ENCODE peak calls at places on chromosomes 3 and 15, in eight cellular contexts. One of them, this sample, is unnamed.
A peak's percentile ranks its signal among the peaks of the same experiment; 100 is the strongest.

GRCh38 chr3:133573054-133573628 is 345 bp upstream of the CDV3 start:
- DNase-seq in vagina: peak; percentile 100
- DNase-seq in brain microvascular endothelial cell: peak; percentile 100
- DNase-seq in neural progenitor cell: peak; percentile 100
- DNase-seq in lower lobe of right lung: peak; percentile 100
- DNase-seq in transverse colon: peak; percentile 100
- DNase-seq in dorsolateral prefrontal cortex: peak; percentile 100
- DNase-seq in upper lobe of left lung: peak; percentile 100
- DNase-seq in this sample: peak; percentile 100

GRCh38 chr3:178120367-178120766 is 415.9 kb upstream of the KCNMB2 start:
- DNase-seq in dorsolateral prefrontal cortex: no peak
- DNase-seq in lower lobe of right lung: no peak
- DNase-seq in upper lobe of left lung: no peak
- DNase-seq in neural progenitor cell: no peak
- DNase-seq in vagina: no peak
- DNase-seq in transverse colon: no peak
- DNase-seq in brain microvascular endothelial cell: peak; percentile 5
- DNase-seq in this sample: no peak

GRCh38 chr3:37985637-37986320 is 4.8 kb upstream of the VILL start:
- DNase-seq in brain microvascular endothelial cell: no peak
- DNase-seq in vagina: no peak
- DNase-seq in neural progenitor cell: no peak
- DNase-seq in dorsolateral prefrontal cortex: peak; percentile 74
- DNase-seq in upper lobe of left lung: peak; percentile 85
- DNase-seq in transverse colon: peak; percentile 83
- DNase-seq in lower lobe of right lung: peak; percentile 53
- DNase-seq in this sample: no peak

GRCh38 chr3:71725279-71725991 is at the start of gene EIF4E3:
- DNase-seq in transverse colon: peak; percentile 42
- DNase-seq in brain microvascular endothelial cell: no peak
- DNase-seq in upper lobe of left lung: peak; percentile 47
- DNase-seq in lower lobe of right lung: peak; percentile 60
- DNase-seq in dorsolateral prefrontal cortex: no peak
- DNase-seq in vagina: no peak
- DNase-seq in neural progenitor cell: peak; percentile 81
- DNase-seq in this sample: no peak

GRCh38 chr15:52492132-52492531 is 36.5 kb downstream of the MYO5A start:
- DNase-seq in brain microvascular endothelial cell: no peak
- DNase-seq in dorsolateral prefrontal cortex: no peak
- DNase-seq in upper lobe of left lung: no peak
- DNase-seq in transverse colon: no peak
- DNase-seq in lower lobe of right lung: no peak
- DNase-seq in vagina: no peak
- DNase-seq in neural progenitor cell: no peak
- DNase-seq in this sample: no peak

GRCh38 chr15:56734013-56734625 is 810 bp upstream of the ZNF280D start:
- DNase-seq in neural progenitor cell: no peak
- DNase-seq in lower lobe of right lung: no peak
- DNase-seq in brain microvascular endothelial cell: no peak
- DNase-seq in dorsolateral prefrontal cortex: no peak
- DNase-seq in vagina: no peak
- DNase-seq in transverse colon: no peak
- DNase-seq in upper lobe of left lung: no peak
- DNase-seq in this sample: no peak

GRCh38 chr15:90870354-90871096 is 2.1 kb downstream of the FURIN start:
- DNase-seq in brain microvascular endothelial cell: peak; percentile 14
- DNase-seq in lower lobe of right lung: no peak
- DNase-seq in neural progenitor cell: no peak
- DNase-seq in transverse colon: no peak
- DNase-seq in dorsolateral prefrontal cortex: no peak
- DNase-seq in upper lobe of left lung: no peak
- DNase-seq in vagina: no peak
- DNase-seq in this sample: no peak

GRCh38 chr3:4687167-4687566 is 194.0 kb downstream of the ITPR1 start:
- DNase-seq in transverse colon: no peak
- DNase-seq in brain microvascular endothelial cell: no peak
- DNase-seq in dorsolateral prefrontal cortex: no peak
- DNase-seq in lower lobe of right lung: no peak
- DNase-seq in upper lobe of left lung: no peak
- DNase-seq in vagina: no peak
- DNase-seq in neural progenitor cell: peak; percentile 6
- DNase-seq in this sample: no peak

GRCh38 chr3:128804017-128804816 is 75.2 kb upstream of the ACAD9 start:
- DNase-seq in upper lobe of left lung: no peak
- DNase-seq in dorsolateral prefrontal cortex: no peak
- DNase-seq in neural progenitor cell: no peak
- DNase-seq in transverse colon: no peak
- DNase-seq in vagina: no peak
- DNase-seq in lower lobe of right lung: no peak
- DNase-seq in brain microvascular endothelial cell: peak; percentile 23
- DNase-seq in this sample: peak; percentile 71

GRCh38 chr3:125145751-125146475 is 66.6 kb downstream of the SLC12A8 start:
- DNase-seq in dorsolateral prefrontal cortex: no peak
- DNase-seq in neural progenitor cell: no peak
- DNase-seq in brain microvascular endothelial cell: no peak
- DNase-seq in upper lobe of left lung: no peak
- DNase-seq in lower lobe of right lung: no peak
- DNase-seq in vagina: no peak
- DNase-seq in transverse colon: no peak
- DNase-seq in this sample: no peak
- H3K27me3 ChIP-seq in dorsolateral prefrontal cortex: no peaks in the 10 kb centered on the region
- H3K27me3 ChIP-seq in neural progenitor cell: peaks cover 22% of the 10 kb centered on the region
- H3K27me3 ChIP-seq in brain microvascular endothelial cell: no peaks in the 10 kb centered on the region
- H3K27me3 ChIP-seq in upper lobe of left lung: no peaks in the 10 kb centered on the region
- H3K27me3 ChIP-seq in lower lobe of right lung: no peaks in the 10 kb centered on the region
- H3K27me3 ChIP-seq in vagina: no peaks in the 10 kb centered on the region
- H3K27me3 ChIP-seq in transverse colon: no peaks in the 10 kb centered on the region
- H3K27me3 ChIP-seq in this sample: no peaks in the 10 kb centered on the region

GRCh38 chr3:194633349-194634004 is at the start of gene TMEM44:
- DNase-seq in neural progenitor cell: peak; percentile 94
- DNase-seq in brain microvascular endothelial cell: peak; percentile 60
- DNase-seq in dorsolateral prefrontal cortex: no peak
- DNase-seq in vagina: no peak
- DNase-seq in lower lobe of right lung: peak; percentile 82
- DNase-seq in transverse colon: peak; percentile 90
- DNase-seq in upper lobe of left lung: peak; percentile 74
- DNase-seq in this sample: peak; percentile 88
- TF ChIP-seq CTCF in neural progenitor cell: peak; percentile 70
- TF ChIP-seq CTCF in brain microvascular endothelial cell: peak; percentile 48
- TF ChIP-seq CTCF in dorsolateral prefrontal cortex: peak; percentile 65
- TF ChIP-seq CTCF in vagina: peak; percentile 41
- TF ChIP-seq CTCF in lower lobe of right lung: peak; percentile 59
- TF ChIP-seq CTCF in transverse colon: peak; percentile 46
- TF ChIP-seq CTCF in upper lobe of left lung: peak; percentile 91
- TF ChIP-seq CTCF in this sample: peak; percentile 24

GRCh38 chr3:158109295-158109803 is 540 bp upstream of the RSRC1 start:
- DNase-seq in brain microvascular endothelial cell: no peak
- DNase-seq in transverse colon: no peak
- DNase-seq in neural progenitor cell: peak; percentile 39
- DNase-seq in vagina: no peak
- DNase-seq in dorsolateral prefrontal cortex: no peak
- DNase-seq in upper lobe of left lung: no peak
- DNase-seq in lower lobe of right lung: no peak
- DNase-seq in this sample: no peak
- H3K27me3 ChIP-seq in brain microvascular endothelial cell: peaks cover 38% of the 10 kb centered on the region
- H3K27me3 ChIP-seq in transverse colon: peaks cover 52% of the 10 kb centered on the region
- H3K27me3 ChIP-seq in neural progenitor cell: peaks cover 54% of the 10 kb centered on the region
- H3K27me3 ChIP-seq in vagina: peaks cover 12% of the 10 kb centered on the region
- H3K27me3 ChIP-seq in dorsolateral prefrontal cortex: peaks cover 40% of the 10 kb centered on the region
- H3K27me3 ChIP-seq in upper lobe of left lung: peaks cover 14% of the 10 kb centered on the region
- H3K27me3 ChIP-seq in lower lobe of right lung: peaks cover 49% of the 10 kb centered on the region
- H3K27me3 ChIP-seq in this sample: no peaks in the 10 kb centered on the region

GRCh38 chr3:36815375-36815774 is 51.0 kb upstream of the DCLK3 start:
- DNase-seq in neural progenitor cell: no peak
- DNase-seq in dorsolateral prefrontal cortex: no peak
- DNase-seq in transverse colon: no peak
- DNase-seq in vagina: no peak
- DNase-seq in upper lobe of left lung: no peak
- DNase-seq in lower lobe of right lung: no peak
- DNase-seq in brain microvascular endothelial cell: no peak
- DNase-seq in this sample: no peak

GRCh38 chr3:36813320-36813719 is 49.0 kb upstream of the DCLK3 start:
- DNase-seq in vagina: no peak
- DNase-seq in neural progenitor cell: no peak
- DNase-seq in transverse colon: no peak
- DNase-seq in upper lobe of left lung: no peak
- DNase-seq in lower lobe of right lung: no peak
- DNase-seq in brain microvascular endothelial cell: no peak
- DNase-seq in dorsolateral prefrontal cortex: peak; percentile 71
- DNase-seq in this sample: no peak

GRCh38 chr3:36814071-36814717 is 49.8 kb upstream of the DCLK3 start:
- DNase-seq in vagina: no peak
- DNase-seq in transverse colon: no peak
- DNase-seq in lower lobe of right lung: no peak
- DNase-seq in brain microvascular endothelial cell: no peak
- DNase-seq in upper lobe of left lung: no peak
- DNase-seq in neural progenitor cell: no peak
- DNase-seq in dorsolateral prefrontal cortex: peak; percentile 67
- DNase-seq in this sample: no peak

GRCh38 chr3:36812240-36812639 is 47.9 kb upstream of the DCLK3 start:
- DNase-seq in vagina: no peak
- DNase-seq in neural progenitor cell: no peak
- DNase-seq in transverse colon: no peak
- DNase-seq in brain microvascular endothelial cell: no peak
- DNase-seq in lower lobe of right lung: no peak
- DNase-seq in dorsolateral prefrontal cortex: no peak
- DNase-seq in upper lobe of left lung: no peak
- DNase-seq in this sample: no peak

GRCh38 chr3:36814776-36815175 is 50.4 kb upstream of the DCLK3 start:
- DNase-seq in transverse colon: no peak
- DNase-seq in upper lobe of left lung: no peak
- DNase-seq in brain microvascular endothelial cell: no peak
- DNase-seq in neural progenitor cell: no peak
- DNase-seq in lower lobe of right lung: no peak
- DNase-seq in dorsolateral prefrontal cortex: no peak
- DNase-seq in vagina: no peak
- DNase-seq in this sample: no peak
- TF ChIP-seq CTCF in transverse colon: no peak
- TF ChIP-seq CTCF in upper lobe of left lung: peak; percentile 13
- TF ChIP-seq CTCF in brain microvascular endothelial cell: peak; percentile 56
- TF ChIP-seq CTCF in neural progenitor cell: peak; percentile 38
- TF ChIP-seq CTCF in lower lobe of right lung: no peak
- TF ChIP-seq CTCF in dorsolateral prefrontal cortex: no peak
- TF ChIP-seq CTCF in vagina: no peak
- TF ChIP-seq CTCF in this sample: no peak

This sample was measured in GM06990.